ENCODE peak calls at places on chromosomes 11 and 22, in eight cellular contexts. N is epithelial cell of esophagus, A is OCI-LY7, M is psoas muscle, Y is NB4, B is fibroblast of pulmonary artery, G is cardiac muscle cell, K is body of pancreas. W is an unnamed sample.

GRCh38 chr22:29204617-29205183 is 996 bp upstream of the EMID1 start:
- DNase-seq in N (no peak), A (no peak), M (no peak), Y (peak), B (no peak), G (no peak), K (no peak), W (no peak)

GRCh38 chr11:57490456-57491248 is 24.9 kb downstream of the SLC43A1 start:
- DNase-seq in N (peak), A (no peak), M (peak), Y (no peak), B (peak), G (peak), K (no peak), W (no peak)

GRCh38 chr11:381501-382072 is 12.3 kb downstream of the B4GALNT4 start:
- DNase-seq in N (no peak), A (no peak), M (no peak), Y (no peak), B (no peak), G (no peak), K (no peak), W (no peak)

GRCh38 chr11:3626250-3626960 is 15.4 kb downstream of the ART5 start:
- DNase-seq in N (no peak), A (no peak), M (peak), Y (no peak), B (no peak), G (no peak), K (peak), W (no peak)

GRCh38 chr11:120331301-120331966 is 4.8 kb upstream of the ARHGEF12 start:
- DNase-seq in N (peak), A (no peak), M (no peak), Y (no peak), B (peak), G (peak), K (peak), W (peak)

GRCh38 chr11:17352925-17353227 is 1.3 kb downstream of the NCR3LG1 start:
- DNase-seq in N (peak), A (peak), M (no peak), Y (peak), B (peak), G (peak), K (peak), W (peak)

GRCh38 chr11:84871116-84871515 is 756.0 kb downstream of the DLG2 start:
- DNase-seq in N (no peak), A (no peak), M (no peak), Y (no peak), B (no peak), G (no peak), K (no peak), W (no peak)

GRCh38 chr11:12121504-12121903 is 11.1 kb downstream of the MICAL2 start:
- DNase-seq in N (no peak), A (no peak), M (no peak), Y (no peak), B (no peak), G (no peak), K (no peak), W (no peak)

GRCh38 chr22:41799486-41800347 is 762 bp upstream of the CCDC134 start:
- DNase-seq in N (no peak), A (peak), M (peak), Y (peak), B (peak), G (peak), K (peak), W (peak)

GRCh38 chr11:35639591-35640179 is 21.4 kb downstream of the FJX1 start:
- DNase-seq in N (peak), A (no peak), M (no peak), Y (no peak), B (no peak), G (no peak), K (no peak), W (no peak)

GRCh38 chr11:40186401-40187091 is 1272.9 kb downstream of the LRRC4C start:
- DNase-seq in N (peak), A (no peak), M (no peak), Y (peak), B (no peak), G (no peak), K (no peak), W (no peak)

GRCh38 chr11:40190294-40190693 is 1269.2 kb downstream of the LRRC4C start:
- DNase-seq in N (no peak), A (no peak), M (no peak), Y (no peak), B (no peak), G (no peak), K (no peak), W (no peak)

GRCh38 chr11:40185793-40186192 is 1273.7 kb downstream of the LRRC4C start:
- DNase-seq in N (no peak), A (no peak), M (no peak), Y (no peak), B (no peak), G (no peak), K (no peak), W (no peak)

GRCh38 chr11:40188848-40189247 is 1270.6 kb downstream of the LRRC4C start:
- DNase-seq in N (peak), A (no peak), M (no peak), Y (no peak), B (no peak), G (no peak), K (peak), W (no peak)

GRCh38 chr11:40187092-40187403 is 1272.4 kb downstream of the LRRC4C start:
- DNase-seq in N (no peak), A (no peak), M (no peak), Y (no peak), B (no peak), G (no peak), K (no peak), W (no peak)
- TF ChIP-seq CTCF in N (no peak), A (no peak), M (no peak), Y (no peak), B (no peak), G (no peak), K (no peak), W (no peak)

GRCh38 chr11:47375546-47376085 is 2.7 kb downstream of the SPI1 start:
- DNase-seq in N (no peak), A (no peak), M (no peak), Y (no peak), B (no peak), G (no peak), K (no peak), W (no peak)

GRCh38 chr11:47375020-47375419 is 3.3 kb downstream of the SPI1 start:
- DNase-seq in N (no peak), A (no peak), M (no peak), Y (no peak), B (no peak), G (no peak), K (no peak), W (no peak)

GRCh38 chr11:47377571-47378010 is 756 bp downstream of the SPI1 start:
- DNase-seq in N (no peak), A (no peak), M (no peak), Y (peak), B (no peak), G (no peak), K (no peak), W (no peak)

GRCh38 chr11:47376543-47377371 is 1.6 kb downstream of the SPI1 start:
- DNase-seq in N (peak), A (peak), M (peak), Y (peak), B (no peak), G (peak), K (peak), W (no peak)

DNA sequence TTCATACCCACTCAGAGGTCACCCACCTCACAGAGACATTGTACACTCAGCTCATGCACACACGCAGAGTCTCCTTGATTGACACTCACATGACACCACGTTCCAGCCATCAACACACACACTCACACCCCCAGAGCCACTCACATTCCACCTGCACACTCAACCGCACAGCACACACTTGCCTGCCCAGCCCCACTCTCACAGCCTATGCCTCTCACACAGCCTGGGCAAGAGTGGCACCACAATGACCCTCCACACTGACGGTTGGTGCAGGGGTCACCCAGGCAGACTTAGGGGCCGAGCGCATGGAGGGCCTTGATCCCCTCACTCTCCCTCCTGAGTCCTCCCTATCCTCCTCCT is 2.2 kb downstream of the SPI1 start:
- DNase-seq in N (no peak), A (no peak), M (no peak), Y (no peak), B (no peak), G (no peak), K (no peak), W (no peak)
- H3K4me3 ChIP-seq in N (no peak), A (peak), M (peak), Y (peak), B (no peak), G (no peak), K (no peak), W (no peak)

GRCh38 chr11:10488121-10488580 is 33.1 kb downstream of the AMPD3 start:
- DNase-seq in N (peak), A (peak), M (no peak), Y (no peak), B (no peak), G (no peak), K (no peak), W (no peak)
- TF ChIP-seq CTCF in N (no peak), A (no peak), M (no peak), Y (no peak), B (no peak), G (no peak), K (no peak), W (no peak)

GRCh38 chr11:45902452-45903380 is 4.4 kb downstream of the FREY1 start:
- DNase-seq in N (no peak), A (no peak), M (no peak), Y (no peak), B (no peak), G (no peak), K (no peak), W (no peak)

GRCh38 chr11:45906096-45906682 is 882 bp downstream of the FREY1 start:
- DNase-seq in N (no peak), A (no peak), M (no peak), Y (no peak), B (no peak), G (no peak), K (peak), W (no peak)

GRCh38 chr11:45906965-45907591 is at the start of gene FREY1:
- DNase-seq in N (no peak), A (no peak), M (no peak), Y (no peak), B (no peak), G (no peak), K (peak), W (peak)

GRCh38 chr11:45904309-45904915 is 2.7 kb downstream of the FREY1 start:
- DNase-seq in N (no peak), A (no peak), M (no peak), Y (no peak), B (no peak), G (no peak), K (peak), W (no peak)

DNA sequence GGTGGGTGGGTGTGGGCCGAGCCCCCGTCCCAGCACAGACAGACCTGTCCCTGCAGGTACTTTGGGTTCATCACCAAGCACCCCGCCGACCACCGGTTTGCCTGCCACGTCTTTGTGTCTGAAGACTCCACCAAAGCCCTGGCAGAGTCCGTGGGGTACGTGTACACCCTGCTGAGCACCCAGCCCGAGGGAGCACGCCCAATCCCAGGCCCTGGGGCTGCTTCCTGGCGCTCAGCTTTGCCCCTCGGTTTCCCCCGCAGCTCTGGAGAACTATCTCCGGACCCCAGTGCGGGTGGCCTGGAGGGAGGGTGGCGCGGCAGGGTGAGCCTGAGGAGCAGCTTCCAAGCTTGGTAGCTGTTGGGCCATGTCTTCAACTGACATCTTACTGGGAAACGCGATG is 2.0 kb downstream of the FREY1 start:
- DNase-seq in N (no peak), A (no peak), M (no peak), Y (no peak), B (no peak), G (no peak), K (no peak), W (no peak)
- H3K4me3 ChIP-seq in N (no peak), A (no peak), M (no peak), Y (no peak), B (no peak), G (no peak), K (no peak), W (no peak)

GRCh38 chr22:49453816-49454215 is 373.9 kb downstream of the BRD1 start:
- DNase-seq in N (no peak), A (no peak), M (no peak), Y (no peak), B (no peak), G (no peak), K (no peak), W (no peak)
- TF ChIP-seq CTCF in N (no peak), A (no peak), M (no peak), Y (no peak), B (no peak), G (no peak), K (no peak), W (no peak)

GRCh38 chr22:20918663-20919220 is 1.5 kb downstream of the CRKL start:
- DNase-seq in N (peak), A (no peak), M (no peak), Y (peak), B (no peak), G (no peak), K (no peak), W (no peak)

GRCh38 chr22:20916916-20917810 is at the start of gene CRKL:
- DNase-seq in N (peak), A (peak), M (peak), Y (peak), B (peak), G (peak), K (peak), W (peak)

GRCh38 chr22:20922141-20922751 is 5.0 kb downstream of the CRKL start:
- DNase-seq in N (no peak), A (no peak), M (no peak), Y (no peak), B (no peak), G (no peak), K (no peak), W (no peak)

GRCh38 chr22:20919718-20920117 is 2.5 kb downstream of the CRKL start:
- DNase-seq in N (no peak), A (no peak), M (no peak), Y (no peak), B (no peak), G (no peak), K (no peak), W (peak)

GRCh38 chr22:20920881-20921203 is 3.6 kb downstream of the CRKL start:
- DNase-seq in N (no peak), A (no peak), M (no peak), Y (no peak), B (no peak), G (no peak), K (no peak), W (no peak)
- H3K4me3 ChIP-seq in N (peak), A (peak), M (peak), Y (peak), B (peak), G (peak), K (no peak), W (no peak)

GRCh38 chr11:100815787-100816330 is 128.8 kb downstream of the ARHGAP42 start:
- DNase-seq in N (no peak), A (no peak), M (no peak), Y (no peak), B (no peak), G (no peak), K (no peak), W (no peak)

GRCh38 chr11:100812517-100812916 is 125.4 kb downstream of the ARHGAP42 start:
- DNase-seq in N (no peak), A (no peak), M (no peak), Y (no peak), B (no peak), G (no peak), K (no peak), W (no peak)

GRCh38 chr11:100821198-100821597 is 134.1 kb downstream of the ARHGAP42 start:
- DNase-seq in N (no peak), A (no peak), M (no peak), Y (no peak), B (peak), G (peak), K (no peak), W (no peak)

GRCh38 chr11:100816823-100817222 is 129.7 kb downstream of the ARHGAP42 start:
- DNase-seq in N (peak), A (no peak), M (no peak), Y (no peak), B (peak), G (peak), K (no peak), W (no peak)

GRCh38 chr11:100817620-100818019 is 130.5 kb downstream of the ARHGAP42 start:
- DNase-seq in N (no peak), A (no peak), M (no peak), Y (no peak), B (no peak), G (no peak), K (no peak), W (no peak)
- TF ChIP-seq CTCF in N (peak), A (peak), M (no peak), Y (no peak), B (no peak), G (no peak), K (no peak), W (no peak)

DNA sequence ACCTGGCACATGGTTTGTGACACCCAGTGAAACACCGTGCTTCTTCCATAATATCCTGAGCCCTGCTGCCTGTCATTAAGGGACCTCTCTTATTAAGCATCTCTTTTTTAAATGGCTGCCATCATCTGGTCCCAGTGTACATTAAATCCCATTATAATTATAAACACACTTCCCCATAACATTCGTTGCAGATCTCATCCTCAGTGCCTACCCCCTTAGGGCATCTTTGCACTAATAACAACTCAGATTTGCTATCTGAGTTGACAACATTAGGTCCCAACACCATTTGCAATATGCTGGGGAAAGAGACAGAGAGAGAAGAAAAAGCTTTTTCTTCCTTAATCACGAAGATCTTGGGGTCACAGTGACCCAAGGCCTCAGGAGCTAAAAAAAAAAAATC is 4.7 kb upstream of the ZBTB16 start:
- DNase-seq in N (no peak), A (no peak), M (no peak), Y (no peak), B (no peak), G (no peak), K (no peak), W (no peak)
- H3K4me3 ChIP-seq in N (no peak), A (no peak), M (no peak), Y (no peak), B (no peak), G (no peak), K (no peak), W (no peak)

GRCh38 chr22:24526191-24526590 is 28.7 kb downstream of the GUCD1 start:
- DNase-seq in N (no peak), A (no peak), M (no peak), Y (no peak), B (no peak), G (no peak), K (no peak), W (no peak)
- TF ChIP-seq CTCF in N (no peak), A (no peak), M (no peak), Y (no peak), B (no peak), G (no peak), K (no peak), W (no peak)